ENCODE peak calls at places on chromosome 5, in five cellular contexts. F is gastrocnemius medialis; Z is naive thymus-derived CD4-positive, alpha-beta T cell; R is mesenchymal stem cell; S is heart left ventricle. I is an unnamed sample. For H3K4me1, the result is how much of the 10 kb centered on the place peaks cover.

GRCh38 chr5:34500236-34500836 is 155.8 kb upstream of the RAI14 start:
- DNase-seq in R (no peak), F (no peak), Z (no peak), S (no peak), I (no peak)

GRCh38 chr5:134549714-134550113 is 24.2 kb downstream of the JADE2 start:
- DNase-seq in S (no peak), F (no peak), Z (no peak), R (no peak), I (no peak)

GRCh38 chr5:117318528-117318927 is 743.9 kb upstream of the SEMA6A start:
- DNase-seq in Z (no peak), F (no peak), R (no peak), S (no peak), I (no peak)

GRCh38 chr5:171307843-171308452 is 1.1 kb upstream of the TLX3 start:
- DNase-seq in Z (no peak), S (no peak), F (no peak), R (no peak), I (no peak)

GRCh38 chr5:100409538-100409937 is 125.6 kb upstream of the FAM174A start:
- DNase-seq in S (no peak), R (no peak), F (no peak), Z (no peak), I (no peak)

GRCh38 chr5:142960309-142960696 is 190.1 kb downstream of the ARHGAP26 start:
- DNase-seq in Z (no peak), F (no peak), R (peak), S (no peak), I (no peak)

GRCh38 chr5:180213256-180213600 is 4.2 kb upstream of the RASGEF1C start:
- DNase-seq in S (no peak), Z (no peak), F (no peak), R (no peak), I (no peak)

GRCh38 chr5:38929838-38930237 is 84.0 kb downstream of the OSMR start:
- DNase-seq in R (no peak), Z (no peak), S (no peak), F (no peak), I (no peak)

GRCh38 chr5:6581559-6582426 is 51.1 kb downstream of the NSUN2 start:
- DNase-seq in R (no peak), Z (no peak), S (no peak), F (no peak), I (no peak)

GRCh38 chr5:145341842-145342241 is 493.3 kb downstream of the PRELID2 start:
- DNase-seq in F (no peak), S (no peak), R (peak), Z (no peak), I (no peak)

GRCh38 chr5:76379855-76380254 is 23.2 kb upstream of the IQGAP2 start:
- DNase-seq in R (no peak), Z (no peak), F (no peak), S (no peak), I (no peak)

GRCh38 chr5:56512314-56512996 is 279.3 kb upstream of the ANKRD55 start:
- DNase-seq in R (no peak), S (peak), Z (no peak), F (peak), I (peak)

GRCh38 chr5:90368454-90369246 is 40.9 kb downstream of the CETN3 start:
- DNase-seq in Z (no peak), R (no peak), F (no peak), S (no peak), I (no peak)

GRCh38 chr5:24444439-24444838 is 200.3 kb downstream of the CDH10 start:
- DNase-seq in F (no peak), S (no peak), R (no peak), Z (no peak), I (no peak)

GRCh38 chr5:67301285-67301904 is 104.8 kb upstream of the CD180 start:
- DNase-seq in R (peak), F (peak), S (no peak), Z (no peak), I (peak)

GRCh38 chr5:177455036-177455660 is 8.5 kb downstream of the PRR7 start:
- DNase-seq in F (peak), Z (peak), S (peak), R (peak), I (peak)
- H3K27ac ChIP-seq in F (peak), Z (peak), S (peak), R (no peak), I (peak)

GRCh38 chr5:7868427-7868772 is 431 bp downstream of the FASTKD3 start:
- DNase-seq in F (no peak), S (no peak), Z (no peak), R (peak), I (no peak)

GRCh38 chr5:7871560-7872113 is 2.7 kb downstream of the MTRR start:
- DNase-seq in R (no peak), Z (no peak), S (no peak), F (no peak), I (no peak)

GRCh38 chr5:7867260-7867659 is 1.6 kb downstream of the FASTKD3 start:
- DNase-seq in F (no peak), Z (no peak), S (no peak), R (no peak), I (no peak)

GRCh38 chr5:7868773-7869473 is at the start of the genes FASTKD3 and MTRR:
- DNase-seq in R (peak), F (peak), S (peak), Z (peak), I (peak)

GRCh38 chr5:7869474-7870136 is 657 bp downstream of the MTRR start:
- DNase-seq in Z (peak), R (peak), S (no peak), F (no peak), I (peak)
- H3K4me3 ChIP-seq in Z (peak), R (peak), S (peak), F (peak), I (peak)

GRCh38 chr5:53321721-53322120 is 158.7 kb upstream of the FST start:
- DNase-seq in S (no peak), F (no peak), R (no peak), Z (no peak), I (no peak)
- H3K4me1 ChIP-seq in S (under half), F (under half), R (under half), Z (under half), I (under half)

DNA sequence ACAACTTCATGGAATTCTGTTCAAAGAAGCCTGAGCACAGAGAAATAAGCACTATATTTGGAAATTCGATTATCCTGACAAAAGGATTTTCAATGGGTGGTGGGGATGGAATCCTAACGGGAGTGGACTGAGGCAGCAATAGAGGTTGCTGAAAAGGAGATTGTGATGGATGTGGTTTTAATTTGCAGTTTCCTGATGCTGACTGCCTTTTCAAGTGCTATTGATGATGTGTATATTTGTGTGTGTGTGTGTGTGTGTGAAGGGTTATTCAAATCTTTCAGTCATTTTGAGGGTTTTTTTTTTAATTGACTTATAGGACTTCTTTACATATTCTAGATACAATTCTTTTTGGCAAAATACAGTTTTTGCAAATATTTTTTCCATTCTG is 614.5 kb downstream of the HINT1 start:
- DNase-seq in Z (no peak), R (no peak), F (no peak), S (no peak), I (no peak)
- H3K27ac ChIP-seq in Z (no peak), R (no peak), F (no peak), S (peak), I (no peak)

GRCh38 chr5:77491783-77492652 is at the start of gene WDR41:
- DNase-seq in S (peak), F (peak), Z (peak), R (peak), I (peak)

GRCh38 chr5:77483662-77484061 is 8.5 kb downstream of the WDR41 start:
- DNase-seq in S (no peak), Z (no peak), F (no peak), R (no peak), I (no peak)

GRCh38 chr5:77486344-77486962 is 5.7 kb downstream of the WDR41 start:
- DNase-seq in R (no peak), F (no peak), S (no peak), Z (no peak), I (no peak)
- H3K4me3 ChIP-seq in R (no peak), F (no peak), S (no peak), Z (no peak), I (no peak)

GRCh38 chr5:10511741-10512640 is 51.9 kb upstream of the ANKRD33B start:
- DNase-seq in F (no peak), Z (no peak), R (no peak), S (no peak), I (no peak)
- H3K4me1 ChIP-seq in F (under half), Z (under half), R (under half), S (under half), I (under half)

GRCh38 chr5:93578179-93578812 is 2.7 kb downstream of the NR2F1-AS1 start:
- DNase-seq in S (no peak), R (peak), Z (no peak), F (no peak), I (no peak)
- H3K27ac ChIP-seq in S (no peak), R (no peak), Z (no peak), F (no peak), I (peak)

GRCh38 chr5:153489611-153490010 is 859 bp upstream of the GRIA1 start:
- DNase-seq in F (no peak), R (peak), Z (no peak), S (no peak), I (no peak)

GRCh38 chr5:153491408-153491807 is 938 bp downstream of the GRIA1 start:
- DNase-seq in F (no peak), S (no peak), Z (no peak), R (no peak), I (no peak)

DNA sequence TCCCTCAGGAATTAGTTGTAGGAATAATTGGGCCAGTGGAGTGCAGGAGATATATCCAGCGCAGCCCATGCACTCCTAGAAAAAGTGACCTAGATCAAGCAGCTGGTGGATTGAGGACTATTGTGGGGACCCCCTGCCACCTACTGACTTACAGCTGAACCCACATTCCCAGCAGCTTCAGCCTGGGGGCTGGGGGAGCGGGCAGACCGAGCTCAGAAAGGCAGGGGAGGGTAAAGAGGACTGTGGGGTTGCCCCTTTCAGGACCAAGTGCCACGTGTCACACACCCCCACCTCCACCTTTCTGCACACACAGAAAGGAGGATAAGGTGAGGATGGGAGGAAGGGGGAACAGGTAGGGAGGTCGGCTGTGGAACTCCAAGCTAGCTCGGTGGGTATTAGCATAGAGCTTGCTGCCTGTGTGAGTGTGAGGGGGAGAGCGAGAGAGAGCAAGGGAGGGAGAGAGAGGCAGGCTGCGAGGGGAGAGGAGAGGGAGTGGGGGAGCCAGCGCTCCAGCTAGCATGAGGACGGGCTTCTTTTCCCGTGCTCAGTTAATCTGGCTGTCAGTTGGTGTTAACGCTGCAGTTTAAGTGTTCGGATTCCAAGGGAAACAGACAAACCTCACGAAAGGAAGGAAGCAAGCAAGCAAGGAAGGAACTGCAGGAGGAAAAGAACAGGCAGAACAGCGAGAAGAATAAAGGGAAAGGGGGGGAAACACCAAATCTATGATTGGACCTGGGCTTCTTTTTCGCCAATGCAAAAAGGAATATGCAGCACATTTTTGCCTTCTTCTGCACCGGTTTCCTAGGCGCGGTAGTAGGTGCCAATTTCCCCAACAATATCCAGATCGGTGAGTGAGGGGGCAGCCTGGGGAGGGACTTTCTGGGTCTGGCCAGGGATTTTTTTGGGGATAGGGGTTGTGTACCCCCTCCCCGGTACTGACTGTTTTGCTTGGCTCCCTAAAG is at the start of gene GRIA1:
- DNase-seq in F (no peak), R (peak), S (no peak), Z (no peak), I (no peak)
- H3K4me3 ChIP-seq in F (no peak), R (peak), S (no peak), Z (no peak), I (no peak)

I was measured in testis.